ENCODE peak calls at places on chromosomes 5 and 9, in five cellular contexts. O is pancreas, U is heart right ventricle, C is uterus, M is A549. J is an unnamed sample.
A peak's percentile ranks its signal among the peaks of the same experiment; 100 is the strongest.

GRCh38 chr9:135037521-135038250 is 49.8 kb upstream of the OLFM1 start:
- DNase-seq in U (no peak), C (no peak), M (no peak), O (peak; percentile 33), J (no peak)

GRCh38 chr5:74630387-74631087 is 10.0 kb downstream of the ENC1 start:
- DNase-seq in C (no peak), U (no peak), O (no peak), M (peak; percentile 71), J (peak; percentile 57)

GRCh38 chr9:123710299-123710698 is 219.6 kb downstream of the DENND1A start:
- DNase-seq in O (no peak), M (peak; percentile 60), U (no peak), C (no peak), J (peak; percentile 80)

GRCh38 chr9:4887556-4887955 is 94.8 kb downstream of the RCL1 start:
- DNase-seq in C (no peak), U (peak; percentile 44), O (no peak), M (no peak), J (no peak)

GRCh38 chr5:140557965-140558364 is 692 bp upstream of the SRA1 start:
- DNase-seq in C (no peak), U (no peak), M (no peak), O (no peak), J (no peak)

GRCh38 chr5:38598296-38598993 is 42.0 kb upstream of the LIFR start:
- DNase-seq in O (no peak), M (no peak), C (no peak), U (no peak), J (no peak)

GRCh38 chr5:57836921-57837320 is 354.3 kb upstream of the ACTBL2 start:
- DNase-seq in U (no peak), O (no peak), C (no peak), M (no peak), J (no peak)

GRCh38 chr5:77032635-77033034 is 2.4 kb downstream of the AGGF1 start:
- DNase-seq in M (no peak), C (no peak), O (no peak), U (no peak), J (no peak)

GRCh38 chr5:44862808-44863207 is 54.1 kb downstream of the MRPS30 start:
- DNase-seq in U (no peak), O (no peak), M (peak; percentile 33), C (no peak), J (no peak)

GRCh38 chr9:89360465-89360864 is 42.2 kb downstream of the SECISBP2 start:
- DNase-seq in C (no peak), M (no peak), O (no peak), U (no peak), J (no peak)

GRCh38 chr9:92534199-92535159 is 1.3 kb downstream of the ECM2 start:
- DNase-seq in C (no peak), M (no peak), O (no peak), U (no peak), J (no peak)

GRCh38 chr5:80343067-80343466 is 23.3 kb downstream of the SPZ1 start:
- DNase-seq in O (no peak), M (no peak), C (peak; percentile 44), U (no peak), J (no peak)

GRCh38 chr9:131271506-131271931 is 4.8 kb downstream of the FAM78A start:
- DNase-seq in C (no peak), U (no peak), M (no peak), O (no peak), J (no peak)
- H3K4me3 ChIP-seq in C (no peak overlapping the region), U (peak overlapping the region; percentile 86), M (no peak overlapping the region), O (no peak overlapping the region), J (no peak overlapping the region)

GRCh38 chr5:36360311-36360710 is 58.6 kb upstream of the RANBP3L start:
- DNase-seq in U (no peak), M (no peak), C (no peak), O (no peak), J (no peak)

GRCh38 chr5:36363776-36364175 is 62.1 kb upstream of the RANBP3L start:
- DNase-seq in U (no peak), M (no peak), C (no peak), O (no peak), J (no peak)

GRCh38 chr5:36366883-36367282 is 65.2 kb upstream of the RANBP3L start:
- DNase-seq in O (no peak), M (no peak), C (no peak), U (no peak), J (no peak)

GRCh38 chr5:36364473-36364872 is 62.8 kb upstream of the RANBP3L start:
- DNase-seq in C (no peak), M (no peak), U (no peak), O (no peak), J (no peak)

DNA sequence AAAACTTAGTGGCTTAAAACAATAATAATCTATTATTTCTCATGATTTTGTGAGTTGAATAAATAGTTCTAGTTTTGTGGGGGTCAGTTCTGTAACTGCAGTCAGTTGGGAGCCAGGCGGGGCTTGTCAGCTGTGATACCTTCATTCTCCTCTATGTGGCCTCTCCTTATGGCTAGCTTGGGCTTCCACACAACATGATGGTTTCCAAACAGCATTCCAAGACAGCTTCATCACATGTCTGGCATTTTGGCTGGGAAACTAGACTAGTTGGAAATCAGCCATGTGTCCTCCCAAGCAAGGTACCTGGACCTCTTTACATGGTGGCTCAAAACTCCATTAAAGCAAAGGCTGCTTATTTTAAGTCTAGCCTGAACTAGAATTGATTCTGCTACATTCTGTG is 61.4 kb upstream of the RANBP3L start:
- DNase-seq in M (peak; percentile 44), O (no peak), U (no peak), C (no peak), J (no peak)
- TF ChIP-seq CTCF in M (no peak), O (no peak), U (no peak), C (no peak), J (peak; percentile 26)

DNA sequence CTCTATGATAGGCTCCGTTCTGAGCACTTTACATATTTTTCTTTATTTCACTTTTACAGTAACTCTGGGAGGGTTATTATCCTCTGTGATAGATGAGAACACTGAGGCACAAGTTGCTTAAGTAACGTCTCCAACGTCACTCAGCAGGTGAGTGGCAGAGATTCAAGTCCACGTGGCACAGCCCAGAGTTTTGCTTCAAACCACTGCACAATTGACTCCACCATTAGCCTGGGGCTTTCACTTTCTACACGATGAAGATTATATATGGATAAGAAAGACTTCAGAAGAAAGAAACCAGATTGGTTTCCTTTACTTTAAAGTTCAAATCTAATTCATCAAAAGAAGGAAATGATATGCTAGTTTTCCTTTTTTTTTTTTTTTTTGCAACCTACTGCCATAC is 245.9 kb downstream of the SYK start:
- DNase-seq in O (no peak), U (no peak), C (no peak), M (no peak), J (no peak)
- H3K4me3 ChIP-seq in O (no peak overlapping the region), U (no peak overlapping the region), C (no peak overlapping the region), M (no peak overlapping the region), J (no peak overlapping the region)

GRCh38 chr5:93789173-93790070 is 48.0 kb upstream of the POU5F2 start:
- DNase-seq in U (no peak), O (no peak), M (peak; percentile 22), C (no peak), J (peak; percentile 57)
- TF ChIP-seq CTCF in U (no peak), O (no peak), M (no peak), C (no peak), J (no peak)

GRCh38 chr5:97545446-97545845 is 362.4 kb upstream of the RIOK2 start:
- DNase-seq in M (no peak), U (no peak), O (no peak), C (no peak), J (no peak)

GRCh38 chr5:97545856-97546570 is 363.0 kb upstream of the RIOK2 start:
- DNase-seq in O (no peak), U (no peak), M (no peak), C (no peak), J (no peak)

GRCh38 chr5:97542469-97542868 is 359.4 kb upstream of the RIOK2 start:
- DNase-seq in M (no peak), U (no peak), O (no peak), C (no peak), J (no peak)

GRCh38 chr5:97543158-97543557 is 360.1 kb upstream of the RIOK2 start:
- DNase-seq in O (no peak), U (no peak), C (no peak), M (no peak), J (no peak)

GRCh38 chr5:97544279-97545077 is 361.4 kb upstream of the RIOK2 start:
- DNase-seq in U (no peak), O (no peak), C (no peak), M (no peak), J (no peak)
- H3K4me3 ChIP-seq in U (no peak overlapping the region), O (no peak overlapping the region), C (no peak overlapping the region), M (no peak overlapping the region), J (no peak overlapping the region)

DNA sequence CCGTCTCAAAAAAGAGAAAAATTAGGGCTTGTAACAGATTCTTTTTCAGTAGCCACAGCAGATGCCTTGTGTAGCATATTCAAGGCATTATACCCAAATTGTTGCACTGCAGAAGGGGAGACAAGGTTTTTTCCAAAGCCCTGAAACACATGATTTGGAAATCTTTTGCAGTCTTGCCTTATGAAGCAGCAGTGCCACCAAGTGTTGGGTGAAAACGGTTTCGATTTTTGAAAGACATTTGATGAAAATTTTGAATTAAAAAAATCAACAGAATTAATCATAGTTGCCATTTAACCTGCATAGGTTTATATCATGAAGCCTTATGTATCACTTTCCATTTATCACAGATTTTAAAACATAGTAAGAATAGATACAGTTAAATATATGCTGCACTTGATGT is 479.5 kb downstream of the TAF11L14 start:
- DNase-seq in M (peak; percentile 73), C (no peak), O (no peak), U (no peak), J (no peak)
- TF ChIP-seq CTCF in M (peak; percentile 83), C (peak; percentile 23), O (no peak), U (no peak), J (peak; percentile 18)

GRCh38 chr9:128205296-128205944 is 2.2 kb downstream of the DNM1 start:
- DNase-seq in O (no peak), U (no peak), C (no peak), M (no peak), J (no peak)
- H3K4me3 ChIP-seq in O (no peak overlapping the region), U (no peak overlapping the region), C (no peak overlapping the region), M (peak overlapping the region; percentile 96), J (no peak overlapping the region)

GRCh38 chr9:132166599-132166998 is 4.7 kb downstream of the NTNG2 start:
- DNase-seq in O (no peak), C (no peak), M (peak; percentile 57), U (no peak), J (no peak)
- TF ChIP-seq CTCF in O (no peak), C (no peak), M (peak; percentile 40), U (no peak), J (peak; percentile 5)

GRCh38 chr9:87567566-87567965 is 69.9 kb downstream of the DAPK1 start:
- DNase-seq in M (no peak), C (no peak), U (no peak), O (no peak), J (no peak)
- H3K4me3 ChIP-seq in M (no peak overlapping the region), C (no peak overlapping the region), U (no peak overlapping the region), O (no peak overlapping the region), J (no peak overlapping the region)

GRCh38 chr5:112995764-112996618 is 19.4 kb downstream of the DCP2 start:
- DNase-seq in M (peak; percentile 64), C (peak; percentile 77), O (peak; percentile 76), U (peak; percentile 73), J (no peak)
- TF ChIP-seq CTCF in M (peak; percentile 88), C (peak; percentile 89), O (peak; percentile 63), U (peak; percentile 86), J (peak; percentile 79)

J was measured in AG09309.